ENCODE peak calls at places on chromosomes 7 and 10, in five cellular contexts. One of them, this sample, is unnamed.

GRCh38 chr7:100472854-100473499 is 6.0 kb downstream of the TSC22D4 start:
- DNase-seq in ascending aorta: peak
- DNase-seq in NCI-H748 treated with DMSO at 0.1 percent for 48 hours: no peak
- DNase-seq in NAMALWA: no peak
- DNase-seq in HS-5: no peak
- DNase-seq in this sample: no peak

GRCh38 chr7:91064938-91065337 is 199.3 kb upstream of the FZD1 start:
- DNase-seq in ascending aorta: no peak
- DNase-seq in NCI-H748 treated with DMSO at 0.1 percent for 48 hours: no peak
- DNase-seq in NAMALWA: no peak
- DNase-seq in HS-5: no peak
- DNase-seq in this sample: no peak

GRCh38 chr7:23597908-23598224 is 684 bp downstream of the CCDC126 start:
- DNase-seq in ascending aorta: no peak
- DNase-seq in NCI-H748 treated with DMSO at 0.1 percent for 48 hours: peak
- DNase-seq in NAMALWA: peak
- DNase-seq in HS-5: no peak
- DNase-seq in this sample: no peak

GRCh38 chr7:84176716-84177115 is 17.9 kb downstream of the SEMA3A start:
- DNase-seq in ascending aorta: no peak
- DNase-seq in NCI-H748 treated with DMSO at 0.1 percent for 48 hours: no peak
- DNase-seq in NAMALWA: no peak
- DNase-seq in HS-5: no peak
- DNase-seq in this sample: no peak

GRCh38 chr7:23469150-23469960 is 936 bp downstream of the IGF2BP3 start:
- DNase-seq in ascending aorta: no peak
- DNase-seq in NCI-H748 treated with DMSO at 0.1 percent for 48 hours: no peak
- DNase-seq in NAMALWA: peak
- DNase-seq in HS-5: no peak
- DNase-seq in this sample: peak

GRCh38 chr7:45890902-45891461 is 2.7 kb downstream of the IGFBP1 start:
- DNase-seq in ascending aorta: no peak
- DNase-seq in NCI-H748 treated with DMSO at 0.1 percent for 48 hours: peak
- DNase-seq in NAMALWA: peak
- DNase-seq in HS-5: peak
- DNase-seq in this sample: no peak

GRCh38 chr10:121063744-121064143 is 212.6 kb downstream of the WDR11 start:
- DNase-seq in ascending aorta: no peak
- DNase-seq in NCI-H748 treated with DMSO at 0.1 percent for 48 hours: no peak
- DNase-seq in NAMALWA: no peak
- DNase-seq in HS-5: no peak
- DNase-seq in this sample: no peak

GRCh38 chr10:11877506-11877905 is 54.4 kb downstream of the PROSER2 start:
- DNase-seq in ascending aorta: no peak
- DNase-seq in NCI-H748 treated with DMSO at 0.1 percent for 48 hours: no peak
- DNase-seq in NAMALWA: no peak
- DNase-seq in HS-5: no peak
- DNase-seq in this sample: no peak